ENCODE peak calls at places on chromosomes 11 and 22, in four cellular contexts. J is stimulated activated CD4-positive, alpha-beta T cell treated with anti-CD3 and anti-CD28 coated beads, TNF-alpha, amount 100 ng/mL, for 24 hours; V is ELR; W is H9. G is an unnamed sample.

GRCh38 chr11:101336155-101336554 is 206.5 kb upstream of the PGR start:
- DNase-seq in J (no peak), V (no peak), W (no peak), G (no peak)

GRCh38 chr11:112425121-112425520 is 164.5 kb upstream of the PLET1 start:
- DNase-seq in J (no peak), V (no peak), W (no peak), G (no peak)

GRCh38 chr11:119368121-119369034 is 13.1 kb downstream of the USP2 start:
- DNase-seq in J (no peak), V (no peak), W (no peak), G (no peak)

GRCh38 chr11:115194798-115195101 is 309.5 kb downstream of the CADM1 start:
- DNase-seq in J (no peak), V (no peak), W (no peak), G (no peak)

GRCh38 chr11:15688351-15688792 is 573.6 kb downstream of the INSC start:
- DNase-seq in J (no peak), V (peak), W (no peak), G (no peak)

GRCh38 chr22:27247691-27248434 is 553.7 kb downstream of the MN1 start:
- DNase-seq in J (no peak), V (no peak), W (no peak), G (peak)

GRCh38 chr11:47711225-47711624 is 3.9 kb downstream of the AGBL2 start:
- DNase-seq in J (no peak), V (no peak), W (no peak), G (no peak)

GRCh38 chr11:91585035-91585801 is 639.4 kb upstream of the FAT3 start:
- DNase-seq in J (no peak), V (no peak), W (no peak), G (no peak)

GRCh38 chr22:28544431-28544868 is 135.2 kb downstream of the TTC28 start:
- DNase-seq in J (no peak), V (peak), W (no peak), G (no peak)

GRCh38 chr11:8009856-8010255 is 22.7 kb downstream of the EIF3F start:
- DNase-seq in J (no peak), V (no peak), W (no peak), G (no peak)

GRCh38 chr22:39999144-39999757 is 4.5 kb downstream of the FAM83F start:
- DNase-seq in J (no peak), V (peak), W (no peak), G (no peak)

GRCh38 chr22:32204856-32205722 is at the start of gene RFPL2:
- DNase-seq in J (peak), V (peak), W (peak), G (peak)

GRCh38 chr11:64848779-64849599 is 4.5 kb upstream of the CDC42BPG start:
- DNase-seq in J (no peak), V (no peak), W (peak), G (no peak)

GRCh38 chr11:76206327-76207081 is at the start of gene WNT11:
- DNase-seq in J (no peak), V (peak), W (peak), G (no peak)

GRCh38 chr22:28899199-28899853 is 16.0 kb downstream of the ZNRF3 start:
- DNase-seq in J (peak), V (no peak), W (no peak), G (no peak)

GRCh38 chr11:6667733-6668374 is 12.2 kb upstream of the DCHS1 start:
- DNase-seq in J (no peak), V (peak), W (no peak), G (peak)

GRCh38 chr11:134536677-134537076 is 124.6 kb upstream of the B3GAT1 start:
- DNase-seq in J (no peak), V (no peak), W (no peak), G (no peak)

GRCh38 chr22:18048441-18048898 is 24.1 kb upstream of the MICAL3 start:
- DNase-seq in J (no peak), V (peak), W (no peak), G (no peak)

GRCh38 chr11:70755410-70756158 is 357.3 kb downstream of the CTTN start:
- DNase-seq in J (peak), V (peak), W (peak), G (peak)

GRCh38 chr22:31287818-31288495 is 4.3 kb downstream of the PIK3IP1 start:
- DNase-seq in J (no peak), V (no peak), W (no peak), G (no peak)

GRCh38 chr11:57375490-57375889 is 5.5 kb downstream of the PRG3 start:
- DNase-seq in J (no peak), V (no peak), W (no peak), G (no peak)

GRCh38 chr11:67271548-67272284 is 5.4 kb downstream of the GRK2 start:
- DNase-seq in J (no peak), V (no peak), W (no peak), G (no peak)

GRCh38 chr22:26461188-26461810 is 22.3 kb downstream of the HPS4 start:
- DNase-seq in J (peak), V (peak), W (peak), G (peak)

GRCh38 chr11:5522308-5522707 is 5.8 kb upstream of the UBQLNL start:
- DNase-seq in J (no peak), V (no peak), W (no peak), G (no peak)

GRCh38 chr22:49156662-49157285 is 670.9 kb downstream of the BRD1 start:
- DNase-seq in J (no peak), V (no peak), W (no peak), G (no peak)

GRCh38 chr11:118161786-118162185 is 9.2 kb upstream of the SCN4B start:
- DNase-seq in J (no peak), V (no peak), W (no peak), G (no peak)

GRCh38 chr11:94806436-94806835 is 38.3 kb downstream of the AMOTL1 start:
- DNase-seq in J (no peak), V (no peak), W (no peak), G (no peak)

GRCh38 chr11:68213135-68213515 is at the start of gene KMT5B:
- DNase-seq in J (peak), V (peak), W (no peak), G (no peak)

GRCh38 chr11:281486-282161 is 3.4 kb downstream of the NLRP6 start:
- DNase-seq in J (no peak), V (no peak), W (no peak), G (no peak)